ENCODE peak calls at places on chromosomes 5 and 9, in nine cellular contexts. E, K, W, G, S, M, L, Z and N are unnamed samples.

GRCh38 chr5:170411100-170411499 is 21.9 kb upstream of the KCNMB1 start:
- DNase-seq in E (no peak), K (no peak), W (no peak), G (peak), S (no peak), M (no peak), L (no peak), Z (no peak), N (no peak)

GRCh38 chr9:130852801-130853200 is 17.7 kb downstream of the ABL1 start:
- DNase-seq in E (no peak), K (no peak), W (no peak), G (no peak), S (no peak), M (no peak), L (no peak), Z (no peak), N (no peak)

GRCh38 chr9:37528652-37529072 is 42.9 kb downstream of the POLR1E start:
- DNase-seq in E (peak), K (no peak), W (no peak), G (no peak), S (no peak), M (no peak), L (no peak), Z (no peak), N (no peak)

GRCh38 chr5:178249191-178249989 is 16.8 kb upstream of the PHYKPL start:
- DNase-seq in E (peak), K (peak), W (no peak), G (no peak), S (no peak), M (peak), L (no peak), Z (no peak), N (no peak)

GRCh38 chr5:132996307-132996706 is 30.0 kb downstream of the ZCCHC10 start:
- DNase-seq in E (no peak), K (no peak), W (no peak), G (no peak), S (no peak), M (no peak), L (no peak), Z (no peak), N (no peak)

GRCh38 chr5:173714551-173715428 is 98.3 kb upstream of the BOD1 start:
- DNase-seq in E (peak), K (peak), W (no peak), G (no peak), S (no peak), M (peak), L (no peak), Z (no peak), N (no peak)

GRCh38 chr5:149450199-149450598 is 71.1 kb upstream of the IL17B start:
- DNase-seq in E (no peak), K (peak), W (no peak), G (no peak), S (no peak), M (peak), L (no peak), Z (peak), N (peak)

GRCh38 chr9:128146591-128147120 is 2.6 kb upstream of the LCN2 start:
- DNase-seq in E (no peak), K (no peak), W (no peak), G (no peak), S (no peak), M (no peak), L (no peak), Z (no peak), N (peak)

GRCh38 chr9:136787690-136788400 is 3.3 kb upstream of the TMEM141 start:
- DNase-seq in E (peak), K (peak), W (peak), G (peak), S (peak), M (no peak), L (peak), Z (peak), N (peak)

GRCh38 chr9:104758974-104759373 is 5.0 kb upstream of the NIPSNAP3B start:
- DNase-seq in E (no peak), K (no peak), W (no peak), G (no peak), S (no peak), M (no peak), L (no peak), Z (no peak), N (no peak)

GRCh38 chr5:142748568-142749249 is 21.5 kb upstream of the ARHGAP26 start:
- DNase-seq in E (peak), K (peak), W (peak), G (peak), S (peak), M (no peak), L (peak), Z (peak), N (no peak)

GRCh38 chr5:122943050-122943698 is 93.4 kb downstream of the PPIC start:
- DNase-seq in E (no peak), K (no peak), W (no peak), G (no peak), S (no peak), M (no peak), L (no peak), Z (no peak), N (no peak)

GRCh38 chr5:170273968-170274710 is 23.4 kb downstream of the LCP2 start:
- DNase-seq in E (peak), K (peak), W (peak), G (peak), S (peak), M (no peak), L (no peak), Z (no peak), N (no peak)

GRCh38 chr9:112520646-112521045 is 34.0 kb downstream of the KIAA1958 start:
- DNase-seq in E (no peak), K (no peak), W (no peak), G (no peak), S (no peak), M (no peak), L (no peak), Z (no peak), N (no peak)

GRCh38 chr5:980001-980588 is 28.5 kb upstream of the NKD2 start:
- DNase-seq in E (no peak), K (no peak), W (no peak), G (no peak), S (no peak), M (no peak), L (peak), Z (no peak), N (peak)

GRCh38 chr5:75023368-75024159 is 28.8 kb downstream of the GCNT4 start:
- DNase-seq in E (peak), K (no peak), W (no peak), G (no peak), S (no peak), M (no peak), L (no peak), Z (no peak), N (no peak)

GRCh38 chr5:137415231-137415681 is 83.9 kb downstream of the SPOCK1 start:
- DNase-seq in E (peak), K (peak), W (no peak), G (no peak), S (no peak), M (peak), L (no peak), Z (no peak), N (no peak)

GRCh38 chr9:116152941-116153764 is 438 bp upstream of the PAPPA start:
- DNase-seq in E (peak), K (peak), W (no peak), G (no peak), S (no peak), M (peak), L (no peak), Z (no peak), N (no peak)

GRCh38 chr9:99868845-99869244 is 37.6 kb upstream of the STX17 start:
- DNase-seq in E (no peak), K (peak), W (no peak), G (peak), S (no peak), M (no peak), L (no peak), Z (no peak), N (no peak)

GRCh38 chr9:133496901-133497411 is 18.1 kb upstream of the SLC2A6 start:
- DNase-seq in E (no peak), K (no peak), W (no peak), G (no peak), S (no peak), M (no peak), L (no peak), Z (no peak), N (no peak)

GRCh38 chr9:73118898-73119554 is 32.6 kb upstream of the ANXA1 start:
- DNase-seq in E (peak), K (peak), W (no peak), G (no peak), S (no peak), M (peak), L (no peak), Z (no peak), N (no peak)

GRCh38 chr9:806285-807156 is 35.0 kb upstream of the DMRT1 start:
- DNase-seq in E (peak), K (peak), W (no peak), G (peak), S (no peak), M (peak), L (no peak), Z (no peak), N (no peak)

GRCh38 chr5:142017832-142018427 is 5.1 kb upstream of the GNPDA1 start:
- DNase-seq in E (no peak), K (no peak), W (no peak), G (peak), S (no peak), M (no peak), L (no peak), Z (no peak), N (no peak)

GRCh38 chr9:13532407-13532806 is 252.9 kb upstream of the MPDZ start:
- DNase-seq in E (peak), K (no peak), W (no peak), G (no peak), S (no peak), M (no peak), L (no peak), Z (no peak), N (no peak)

GRCh38 chr5:9562101-9562500 is 16.2 kb upstream of the SEMA5A start:
- DNase-seq in E (peak), K (peak), W (no peak), G (no peak), S (no peak), M (no peak), L (no peak), Z (no peak), N (no peak)

GRCh38 chr9:99445920-99446319 is 223.8 kb downstream of the SEC61B start:
- DNase-seq in E (peak), K (no peak), W (no peak), G (no peak), S (no peak), M (peak), L (no peak), Z (no peak), N (peak)

GRCh38 chr5:125485003-125485641 is 738.7 kb upstream of the ZNF608 start:
- DNase-seq in E (peak), K (peak), W (no peak), G (peak), S (no peak), M (peak), L (peak), Z (no peak), N (no peak)

GRCh38 chr5:69414885-69415583 is at the start of gene MARVELD2:
- DNase-seq in E (peak), K (no peak), W (peak), G (peak), S (peak), M (peak), L (peak), Z (peak), N (peak)

GRCh38 chr5:122493091-122493775 is 181.2 kb downstream of the SNCAIP start:
- DNase-seq in E (no peak), K (no peak), W (no peak), G (no peak), S (no peak), M (no peak), L (peak), Z (no peak), N (peak)

GRCh38 chr9:122371851-122372250 is 1.0 kb downstream of the PTGS1 start:
- DNase-seq in E (no peak), K (no peak), W (no peak), G (no peak), S (no peak), M (no peak), L (no peak), Z (no peak), N (no peak)
- H3K4me3 ChIP-seq in E (no peak), K (peak), W (no peak), G (no peak), S (no peak), M (peak), L (no peak), Z (peak), N (no peak)

GRCh38 chr5:107218457-107219193 is 452.1 kb downstream of the EFNA5 start:
- DNase-seq in E (peak), K (peak), W (no peak), G (no peak), S (no peak), M (peak), L (no peak), Z (no peak), N (no peak)
- H3K4me3 ChIP-seq in E (no peak), K (no peak), W (no peak), G (no peak), S (no peak), M (no peak), L (no peak), Z (no peak), N (no peak)

GRCh38 chr9:124879226-124879625 is 17.3 kb downstream of the ARPC5L start:
- DNase-seq in E (no peak), K (no peak), W (no peak), G (no peak), S (no peak), M (no peak), L (no peak), Z (no peak), N (no peak)
- H3K4me3 ChIP-seq in E (no peak), K (no peak), W (no peak), G (no peak), S (no peak), M (no peak), L (no peak), Z (no peak), N (no peak)

DNA sequence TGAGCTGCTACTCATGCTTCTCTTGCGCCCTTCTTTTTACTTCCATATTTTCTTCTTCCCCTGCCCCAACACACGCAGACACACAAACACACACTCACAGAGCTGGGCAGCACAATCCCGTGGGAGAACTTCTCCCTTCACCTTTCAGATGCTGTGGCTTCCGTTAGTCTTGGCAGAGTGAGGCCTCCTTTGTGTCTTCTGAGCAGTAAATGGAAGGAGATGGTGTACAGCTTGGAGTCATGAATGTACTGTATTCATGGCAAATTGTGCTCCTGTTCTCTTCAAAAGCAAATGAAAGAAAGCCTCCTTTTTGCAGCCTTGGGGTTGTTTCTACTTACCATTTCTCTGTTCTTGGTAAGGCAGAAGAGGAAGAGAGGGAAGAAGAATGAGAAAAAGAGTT is 456.6 kb upstream of the TLE4 start:
- DNase-seq in E (no peak), K (no peak), W (no peak), G (no peak), S (no peak), M (no peak), L (no peak), Z (no peak), N (no peak)
- H3K4me3 ChIP-seq in E (no peak), K (no peak), W (no peak), G (no peak), S (no peak), M (no peak), L (no peak), Z (no peak), N (no peak)

DNA sequence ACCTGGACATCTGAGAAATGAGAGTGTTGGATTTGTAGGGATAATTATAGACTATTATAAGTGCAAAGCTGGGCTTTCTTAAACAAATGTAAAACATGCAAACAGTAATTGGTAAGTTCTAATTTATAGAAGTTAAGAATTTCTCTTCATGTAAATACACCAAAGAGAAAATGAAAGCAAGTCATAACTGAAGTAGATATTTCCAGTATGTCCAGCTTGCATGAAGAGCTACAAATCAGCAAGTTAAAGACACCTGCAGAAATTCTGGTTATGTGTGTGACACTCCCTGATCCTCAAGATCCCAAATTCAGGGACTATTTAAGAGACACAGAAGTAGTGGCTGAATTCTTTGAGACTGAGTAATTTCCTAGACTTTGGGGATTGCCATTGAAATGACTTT is 308.9 kb downstream of the TLE4 start:
- DNase-seq in E (no peak), K (no peak), W (no peak), G (peak), S (no peak), M (no peak), L (no peak), Z (no peak), N (no peak)
- H3K4me3 ChIP-seq in E (no peak), K (no peak), W (no peak), G (peak), S (no peak), M (no peak), L (no peak), Z (no peak), N (no peak)